ENCODE peak calls at places on chromosomes 6 and 20, in seven cellular contexts. C is H1, T is A549, E is upper lobe of left lung, N is K562, O is SK-N-SH, Z is stomach. V is an unnamed sample.
A peak's percentile ranks its signal among the peaks of the same experiment; 100 is the strongest.

GRCh38 chr6:147549531-147549930 is 41.0 kb downstream of the SAMD5 start:
- DNase-seq in C (no peak), T (no peak), E (no peak), N (no peak), O (no peak), Z (no peak), V (no peak)

GRCh38 chr6:13373919-13374318 is 45.6 kb upstream of the TBC1D7 start:
- DNase-seq in C (no peak), T (no peak), E (no peak), N (no peak), O (no peak), Z (no peak), V (no peak)

GRCh38 chr20:20743511-20744169 is 31.2 kb upstream of the RALGAPA2 start:
- DNase-seq in C (no peak), T (no peak), E (peak; percentile 13), N (no peak), O (no peak), Z (peak; percentile 57), V (peak; percentile 38)

GRCh38 chr6:33516726-33517125 is 62.4 kb downstream of the ZBTB9 start:
- DNase-seq in C (no peak), T (no peak), E (no peak), N (no peak), O (no peak), Z (no peak), V (no peak)

GRCh38 chr6:107419747-107420146 is 39.6 kb downstream of the PDSS2 start:
- DNase-seq in C (no peak), T (peak; percentile 5), E (no peak), N (no peak), O (no peak), Z (no peak), V (no peak)

GRCh38 chr6:116405663-116406329 is 35.0 kb downstream of the DSE start:
- DNase-seq in C (no peak), T (no peak), E (no peak), N (peak; percentile 47), O (no peak), Z (no peak), V (no peak)

GRCh38 chr20:20665200-20665599 is 47.2 kb downstream of the RALGAPA2 start:
- DNase-seq in C (no peak), T (no peak), E (no peak), N (no peak), O (no peak), Z (no peak), V (no peak)

GRCh38 chr6:16764188-16764950 is 3.1 kb upstream of the ATXN1 start:
- DNase-seq in C (no peak), T (peak; percentile 59), E (no peak), N (peak; percentile 26), O (peak; percentile 34), Z (no peak), V (no peak)

GRCh38 chr6:83870649-83871048 is 11.2 kb downstream of the CYB5R4 start:
- DNase-seq in C (no peak), T (no peak), E (no peak), N (no peak), O (no peak), Z (no peak), V (no peak)

GRCh38 chr6:13355043-13355945 is 27.0 kb upstream of the TBC1D7 start:
- DNase-seq in C (no peak), T (no peak), E (no peak), N (peak; percentile 83), O (no peak), Z (no peak), V (no peak)

GRCh38 chr6:135410856-135411255 is 86.7 kb downstream of the AHI1 start:
- DNase-seq in C (no peak), T (no peak), E (no peak), N (peak; percentile 29), O (no peak), Z (no peak), V (no peak)

GRCh38 chr6:121817141-121817540 is 381.7 kb downstream of the GJA1 start:
- DNase-seq in C (no peak), T (peak; percentile 6), E (no peak), N (no peak), O (no peak), Z (no peak), V (no peak)

GRCh38 chr6:5203571-5203970 is 57.2 kb downstream of the LYRM4 start:
- DNase-seq in C (no peak), T (no peak), E (peak; percentile 17), N (no peak), O (no peak), Z (no peak), V (no peak)

GRCh38 chr6:24901698-24902328 is 33.9 kb downstream of the RIPOR2 start:
- DNase-seq in C (no peak), T (no peak), E (no peak), N (no peak), O (no peak), Z (no peak), V (no peak)

DNA sequence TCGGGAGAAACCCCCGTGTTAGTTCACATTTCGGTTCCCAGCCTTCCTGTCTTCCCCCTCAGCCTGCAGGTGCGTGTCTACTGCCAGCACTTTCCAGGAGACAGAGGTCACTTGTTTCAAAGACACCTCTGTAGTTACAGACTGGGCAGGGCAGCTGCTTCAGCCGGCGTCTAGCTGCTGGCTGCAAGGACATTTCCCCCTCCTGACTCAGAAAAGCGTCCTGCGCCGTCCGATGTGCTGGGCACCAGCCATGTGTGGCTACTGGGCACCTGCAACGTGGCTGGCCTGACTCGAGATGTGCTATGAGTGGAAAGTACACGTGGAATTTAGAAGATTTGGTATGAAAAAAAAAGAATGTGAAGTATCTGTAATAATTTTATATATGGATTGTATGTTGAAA is 37.6 kb downstream of the RRBP1 start:
- DNase-seq in C (no peak), T (no peak), E (no peak), N (no peak), O (no peak), Z (peak; percentile 64), V (no peak)
- TF ChIP-seq EP300 in C (no peak), T (no peak), E (no peak), N (no peak), O (no peak), Z (no peak), V (no peak)

GRCh38 chr20:37803476-37804307 is 99.2 kb upstream of the VSTM2L start:
- DNase-seq in C (no peak), T (no peak), E (no peak), N (no peak), O (peak; percentile 28), Z (no peak), V (no peak)
- TF ChIP-seq EP300 in C (no peak), T (no peak), E (no peak), N (no peak), O (no peak), Z (no peak), V (no peak)

GRCh38 chr6:138988469-138988834 is 399 bp upstream of the REPS1 start:
- DNase-seq in C (no peak), T (peak; percentile 23), E (no peak), N (no peak), O (no peak), Z (no peak), V (no peak)

GRCh38 chr6:138987299-138987642 is 782 bp downstream of the REPS1 start:
- DNase-seq in C (no peak), T (no peak), E (no peak), N (no peak), O (no peak), Z (no peak), V (no peak)

GRCh38 chr6:138989098-138989983 is 1.3 kb upstream of the REPS1 start:
- DNase-seq in C (no peak), T (no peak), E (no peak), N (no peak), O (no peak), Z (no peak), V (no peak)

GRCh38 chr6:138986578-138986977 is 1.5 kb downstream of the REPS1 start:
- DNase-seq in C (no peak), T (no peak), E (no peak), N (peak; percentile 45), O (no peak), Z (no peak), V (no peak)

DNA sequence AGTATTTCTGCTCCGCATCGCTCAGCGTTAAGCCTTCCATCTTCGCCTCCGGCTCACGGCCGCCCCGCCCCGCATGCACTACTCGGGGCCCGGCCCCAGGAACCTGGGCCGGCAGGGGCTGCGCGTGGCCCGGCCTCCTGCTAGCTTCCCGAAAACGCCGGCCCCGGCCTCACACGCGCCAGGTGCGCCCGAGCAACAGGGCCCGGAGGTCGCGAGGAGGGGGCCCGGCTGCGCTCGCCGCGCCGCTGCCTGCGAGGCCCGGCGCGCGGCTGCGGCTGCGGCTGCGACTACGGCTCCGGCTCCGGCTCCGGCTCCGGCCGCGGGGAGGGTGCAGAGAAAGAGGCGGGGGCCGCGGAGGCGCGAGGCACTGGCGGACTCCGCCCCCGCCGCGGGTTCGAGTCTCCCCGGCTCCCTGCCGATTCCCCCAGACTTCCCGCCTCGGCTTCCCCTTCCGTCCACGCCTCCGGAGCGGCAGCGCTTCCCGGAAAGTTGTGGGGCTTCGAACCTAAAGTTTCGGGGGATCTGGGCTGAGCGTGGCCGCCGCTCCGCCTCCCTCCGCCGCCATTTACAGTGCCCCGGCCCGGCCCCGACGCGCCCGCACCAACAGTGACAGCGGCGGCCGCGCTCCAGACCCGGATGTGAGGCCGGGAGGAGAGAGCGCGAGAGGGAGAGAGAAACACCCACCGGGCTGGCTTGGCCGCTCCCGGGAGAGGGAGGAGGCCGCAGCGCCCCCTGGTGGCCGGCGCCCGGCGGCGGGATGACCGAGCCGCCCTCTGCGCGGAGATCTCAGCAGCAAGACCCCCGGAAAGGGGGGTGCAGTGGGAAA is at the start of gene REPS1:
- DNase-seq in C (peak; percentile 73), T (peak; percentile 86), E (peak; percentile 99), N (peak; percentile 94), O (peak; percentile 97), Z (peak; percentile 94), V (peak; percentile 81)
- TF ChIP-seq EP300 in C (no peak), T (no peak), E (no peak), N (no peak), O (no peak), Z (no peak), V (peak; percentile 87)

DNA sequence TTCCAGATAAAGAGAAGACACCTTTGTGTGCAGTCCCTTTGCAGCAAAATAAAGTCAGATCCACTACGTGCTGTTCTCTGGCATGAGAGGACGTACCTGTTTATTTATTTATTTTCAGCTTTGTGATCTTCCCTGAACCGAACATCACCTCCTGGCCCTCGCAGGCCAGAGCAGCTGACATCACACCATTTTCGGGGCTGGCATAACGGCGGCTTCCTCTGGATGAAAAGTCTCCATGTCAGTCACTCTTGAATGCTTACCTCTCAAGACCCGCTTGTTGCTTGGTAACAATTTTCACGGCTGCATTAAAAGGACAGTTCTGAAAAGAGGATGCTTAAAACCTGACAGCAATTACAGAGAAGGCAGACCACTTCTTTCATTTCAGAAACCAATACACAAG is 159.9 kb upstream of the CDH4 start:
- DNase-seq in C (no peak), T (no peak), E (no peak), N (no peak), O (no peak), Z (no peak), V (no peak)
- TF ChIP-seq EP300 in C (no peak), T (no peak), E (no peak), N (no peak), O (no peak), Z (no peak), V (no peak)